ENCODE peak calls at places on chromosomes 11 and 22, in six cellular contexts. T is lower lobe of right lung, G is testis, W is GM23338, V is aorta, L is uterus. J is an unnamed sample.

GRCh38 chr22:46914481-46914880 is 152.0 kb downstream of the TBC1D22A start:
- DNase-seq in L (no peak), V (no peak), G (no peak), W (no peak), T (no peak), J (no peak)

GRCh38 chr22:35397095-35397904 is 2.6 kb upstream of the MCM5 start:
- DNase-seq in W (no peak), V (no peak), L (no peak), T (no peak), G (peak; percentile 68), J (no peak)

GRCh38 chr11:117807482-117808272 is 10.7 kb upstream of the DSCAML1 start:
- DNase-seq in V (peak; percentile 83), G (peak; percentile 91), L (peak; percentile 86), W (peak; percentile 84), T (peak; percentile 85), J (peak; percentile 90)

GRCh38 chr11:2466869-2467694 is 22.3 kb downstream of the KCNQ1 start:
- DNase-seq in L (no peak), W (no peak), T (no peak), G (peak; percentile 21), V (no peak), J (no peak)

GRCh38 chr11:11989774-11990744 is 18.4 kb downstream of the DKK3 start:
- DNase-seq in W (no peak), G (peak; percentile 67), V (no peak), L (peak; percentile 15), T (no peak), J (no peak)

GRCh38 chr22:17969732-17970131 is 54.6 kb downstream of the MICAL3 start:
- DNase-seq in V (peak; percentile 66), L (no peak), W (no peak), G (no peak), T (no peak), J (no peak)

GRCh38 chr22:42624551-42625106 is 9.9 kb upstream of the POLDIP3 start:
- DNase-seq in W (no peak), T (no peak), V (no peak), G (no peak), L (no peak), J (no peak)

GRCh38 chr11:133942594-133942993 is 14.2 kb downstream of the IGSF9B start:
- DNase-seq in L (no peak), W (no peak), V (no peak), T (no peak), G (no peak), J (no peak)

GRCh38 chr22:32202539-32203180 is 2.2 kb downstream of the RFPL2 start:
- DNase-seq in V (no peak), G (peak; percentile 48), L (no peak), T (peak; percentile 76), W (peak; percentile 84), J (no peak)

GRCh38 chr11:69053546-69054396 is 5.0 kb downstream of the TPCN2 start:
- DNase-seq in T (no peak), L (no peak), W (no peak), G (no peak), V (no peak), J (no peak)

GRCh38 chr11:62556872-62557631 is 10.4 kb upstream of the AHNAK start:
- DNase-seq in L (no peak), W (no peak), G (no peak), T (no peak), V (peak; percentile 48), J (no peak)

GRCh38 chr11:122601131-122602125 is 54.1 kb upstream of the UBASH3B start:
- DNase-seq in G (peak; percentile 18), L (peak; percentile 41), V (no peak), W (no peak), T (no peak), J (peak; percentile 60)

GRCh38 chr11:71406681-71407080 is 41.5 kb downstream of the DHCR7 start:
- DNase-seq in V (no peak), T (no peak), L (no peak), W (no peak), G (no peak), J (no peak)

GRCh38 chr11:70625921-70626518 is 227.7 kb downstream of the CTTN start:
- DNase-seq in T (no peak), V (no peak), L (no peak), G (no peak), W (no peak), J (no peak)

GRCh38 chr22:24185001-24185500 is 3.8 kb downstream of the SUSD2 start:
- DNase-seq in T (peak; percentile 44), L (no peak), V (peak; percentile 44), G (no peak), W (no peak), J (no peak)

GRCh38 chr11:65110354-65110861 is 1.3 kb upstream of the TM7SF2 start:
- DNase-seq in L (peak; percentile 87), T (peak; percentile 89), W (peak; percentile 93), G (peak; percentile 93), V (peak; percentile 90), J (peak; percentile 93)

GRCh38 chr11:118251858-118252652 is at the start of gene MPZL3:
- DNase-seq in T (peak; percentile 89), G (peak; percentile 94), V (peak; percentile 75), L (peak; percentile 73), W (peak; percentile 98), J (peak; percentile 71)

GRCh38 chr11:12220305-12220704 is 109.9 kb downstream of the MICAL2 start:
- DNase-seq in W (no peak), V (peak; percentile 83), T (no peak), G (peak; percentile 87), L (peak; percentile 78), J (no peak)

GRCh38 chr22:38755155-38755910 is 465 bp downstream of the SUN2 start:
- DNase-seq in T (peak; percentile 97), W (peak; percentile 66), V (peak; percentile 96), G (peak; percentile 90), L (peak; percentile 93), J (peak; percentile 94)

GRCh38 chr11:35064114-35064800 is 74.7 kb upstream of the CD44 start:
- DNase-seq in V (no peak), W (no peak), G (no peak), T (no peak), L (no peak), J (no peak)

GRCh38 chr11:70233511-70233919 is 30.4 kb downstream of the FADD start:
- DNase-seq in T (no peak), V (no peak), L (peak; percentile 44), W (no peak), G (no peak), J (no peak)

GRCh38 chr11:33598426-33599069 is 102.1 kb downstream of the C11orf91 start:
- DNase-seq in L (no peak), T (no peak), G (no peak), W (peak; percentile 72), V (no peak), J (no peak)

GRCh38 chr22:44068422-44069191 is 44.5 kb downstream of the PARVB start:
- DNase-seq in L (no peak), G (no peak), W (no peak), T (peak; percentile 75), V (peak; percentile 73), J (peak; percentile 33)

GRCh38 chr11:75639752-75640151 is 29.1 kb downstream of the MAP6 start:
- DNase-seq in T (peak; percentile 89), V (peak; percentile 92), G (peak; percentile 64), L (peak; percentile 40), W (no peak), J (peak; percentile 76)

GRCh38 chr22:45335021-45335818 is 25.5 kb downstream of the FAM118A start:
- DNase-seq in V (no peak), T (no peak), W (peak; percentile 79), G (peak; percentile 50), L (no peak), J (peak; percentile 84)

DNA sequence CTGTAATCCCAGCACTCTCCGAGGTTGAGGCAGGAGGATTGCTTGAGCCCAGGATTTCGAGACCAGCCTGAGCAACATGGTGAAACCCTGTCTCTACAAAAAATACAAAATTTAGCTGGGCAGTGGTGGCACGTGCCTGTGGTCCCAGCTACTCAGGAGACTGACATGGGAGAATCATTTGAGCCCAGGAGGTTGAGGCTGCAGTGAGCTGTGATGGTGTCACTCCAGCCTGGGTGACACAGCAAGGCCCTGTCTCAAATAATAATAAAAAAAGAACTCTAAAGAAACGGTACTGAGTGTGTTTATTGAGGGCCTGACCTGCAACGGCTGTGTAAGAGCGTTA is 52.7 kb downstream of the PRDM10 start:
- DNase-seq in T (no peak), W (no peak), G (no peak), V (no peak), L (no peak), J (no peak)
- H3K4me1 ChIP-seq in T (peaks cover 12% of the 10 kb centered on the region), W (no peaks in the 10 kb centered on the region), G (peaks cover 6% of the 10 kb centered on the region), V (no peaks in the 10 kb centered on the region), L (no peaks in the 10 kb centered on the region), J (no peaks in the 10 kb centered on the region)

GRCh38 chr22:25332386-25332785 is 112.9 kb downstream of the CRYBB2 start:
- DNase-seq in G (no peak), L (no peak), V (no peak), T (no peak), W (no peak), J (no peak)

GRCh38 chr22:25331050-25331449 is 111.6 kb downstream of the CRYBB2 start:
- DNase-seq in G (no peak), V (no peak), L (no peak), T (no peak), W (no peak), J (no peak)

GRCh38 chr22:25327018-25327755 is 107.7 kb downstream of the CRYBB2 start:
- DNase-seq in G (no peak), L (no peak), T (no peak), V (no peak), W (no peak), J (no peak)
- H3K4me3 ChIP-seq in G (no peak overlapping the region), L (no peak overlapping the region), T (no peak overlapping the region), V (no peak overlapping the region), W (no peak overlapping the region), J (no peak overlapping the region)

DNA sequence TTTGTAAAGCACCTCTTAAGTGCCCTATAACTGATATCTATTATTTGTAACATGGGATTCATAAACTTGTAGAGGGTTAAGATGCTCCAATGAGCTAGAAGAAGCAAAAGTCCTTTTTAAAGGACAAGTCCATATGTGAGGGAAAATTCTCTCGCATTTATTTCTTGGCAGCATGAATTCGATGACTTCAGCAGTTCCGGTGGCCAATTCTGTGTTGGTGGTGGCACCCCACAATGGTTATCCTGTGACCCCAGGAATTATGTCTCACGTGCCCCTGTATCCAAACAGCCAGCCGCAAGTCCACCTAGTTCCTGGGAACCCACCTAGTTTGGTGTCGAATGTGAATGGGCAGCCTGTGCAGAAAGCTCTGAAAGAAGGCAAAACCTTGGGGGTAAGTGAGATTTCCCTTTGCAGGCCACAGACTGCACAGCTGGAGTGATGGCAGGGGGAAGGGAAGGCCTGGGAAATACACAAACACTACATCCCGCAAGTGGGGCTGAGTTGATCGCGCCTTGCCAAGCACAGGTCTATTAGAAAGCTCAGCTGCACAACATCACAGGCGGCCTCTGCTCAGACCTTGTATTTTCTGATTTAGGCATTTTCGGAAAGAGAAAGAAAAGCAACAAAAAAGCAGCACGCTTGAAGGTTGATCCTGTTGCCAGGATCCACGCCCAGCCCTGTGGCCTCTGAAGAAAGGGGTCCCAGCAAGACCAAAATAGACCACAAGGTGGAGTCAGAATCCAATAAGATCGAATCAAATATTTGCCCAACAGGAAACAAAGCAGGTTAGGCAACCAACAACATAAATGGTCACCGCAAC is 1.5 kb downstream of the MS4A8 start:
- DNase-seq in G (peak; percentile 54), L (no peak), W (peak; percentile 88), V (no peak), T (no peak), J (no peak)
- H3K27ac ChIP-seq in G (no peak overlapping the region), L (no peak overlapping the region), W (no peak overlapping the region), V (no peak overlapping the region), T (no peak overlapping the region), J (no peak overlapping the region)

DNA sequence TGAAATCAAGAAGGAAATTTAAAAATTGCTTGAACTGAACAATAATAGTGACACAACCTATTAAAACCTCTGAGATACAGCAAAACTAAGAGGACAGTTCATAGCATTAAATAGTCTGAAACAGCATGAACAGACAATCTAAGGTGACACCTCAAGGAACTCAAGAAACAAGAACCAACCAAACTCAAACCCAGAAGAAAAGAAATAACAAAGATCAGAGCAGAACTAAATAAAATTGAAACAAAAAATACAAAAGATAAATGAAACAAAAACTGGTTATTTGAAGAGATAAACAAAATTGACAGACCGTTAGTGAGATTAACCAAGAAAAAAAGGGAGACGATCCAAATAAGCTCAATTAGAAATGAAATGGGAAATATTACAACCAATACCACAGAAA is 122.8 kb upstream of the TOP3B start:
- DNase-seq in V (no peak), T (no peak), L (no peak), W (no peak), G (no peak), J (no peak)
- H3K4me1 ChIP-seq in V (no peaks in the 10 kb centered on the region), T (no peaks in the 10 kb centered on the region), L (no peaks in the 10 kb centered on the region), W (peaks cover 10% of the 10 kb centered on the region), G (peaks cover 3% of the 10 kb centered on the region), J (no peaks in the 10 kb centered on the region)

J was measured in adrenal gland.